ENCODE peak calls at places on chromosomes 13 and 19, in seven cellular contexts. One of them, this sample, is unnamed.

GRCh38 chr13:113874579-113875428 is 10.9 kb upstream of the GAS6 start:
- DNase-seq in H1: no peak
- DNase-seq in A549: no peak
- DNase-seq in SK-N-SH: no peak
- DNase-seq in endothelial cell of umbilical vein: no peak
- DNase-seq in HCT116: no peak
- DNase-seq in K562: no peak
- DNase-seq in this sample: no peak

GRCh38 chr13:107799001-107799400 is 416.3 kb downstream of the LIG4 start:
- DNase-seq in H1: no peak
- DNase-seq in K562: no peak
- DNase-seq in SK-N-SH: no peak
- DNase-seq in HCT116: no peak
- DNase-seq in A549: no peak
- DNase-seq in endothelial cell of umbilical vein: peak; percentile 8
- DNase-seq in this sample: no peak

GRCh38 chr19:2289714-2290435 is 7.9 kb upstream of the PEAK3 start:
- DNase-seq in HCT116: no peak
- DNase-seq in A549: no peak
- DNase-seq in H1: no peak
- DNase-seq in SK-N-SH: no peak
- DNase-seq in endothelial cell of umbilical vein: no peak
- DNase-seq in K562: peak; percentile 67
- DNase-seq in this sample: peak; percentile 95

GRCh38 chr13:38990693-38991092 is at the start of gene STOML3:
- DNase-seq in A549: no peak
- DNase-seq in endothelial cell of umbilical vein: peak; percentile 7
- DNase-seq in H1: no peak
- DNase-seq in SK-N-SH: no peak
- DNase-seq in K562: no peak
- DNase-seq in HCT116: no peak
- DNase-seq in this sample: no peak

GRCh38 chr19:49861127-49861526 is 6.2 kb downstream of the PNKP start:
- DNase-seq in K562: no peak
- DNase-seq in SK-N-SH: no peak
- DNase-seq in HCT116: no peak
- DNase-seq in A549: peak; percentile 63
- DNase-seq in H1: peak; percentile 63
- DNase-seq in endothelial cell of umbilical vein: no peak
- DNase-seq in this sample: no peak

GRCh38 chr13:30805603-30806011 is 70.3 kb downstream of the ALOX5AP start:
- DNase-seq in K562: no peak
- DNase-seq in endothelial cell of umbilical vein: no peak
- DNase-seq in SK-N-SH: peak; percentile 32
- DNase-seq in HCT116: peak; percentile 68
- DNase-seq in A549: no peak
- DNase-seq in H1: no peak
- DNase-seq in this sample: no peak

GRCh38 chr13:104993708-104994107 is 1541.8 kb downstream of the EFNB2 start:
- DNase-seq in K562: no peak
- DNase-seq in HCT116: no peak
- DNase-seq in SK-N-SH: no peak
- DNase-seq in H1: no peak
- DNase-seq in endothelial cell of umbilical vein: no peak
- DNase-seq in A549: no peak
- DNase-seq in this sample: no peak

GRCh38 chr13:73303858-73304257 is 245.1 kb downstream of the KLF5 start:
- DNase-seq in endothelial cell of umbilical vein: no peak
- DNase-seq in SK-N-SH: no peak
- DNase-seq in K562: no peak
- DNase-seq in A549: no peak
- DNase-seq in H1: no peak
- DNase-seq in HCT116: no peak
- DNase-seq in this sample: no peak

GRCh38 chr19:12163841-12164240 is 945 bp downstream of the ZNF136 start:
- DNase-seq in SK-N-SH: peak; percentile 30
- DNase-seq in K562: no peak
- DNase-seq in A549: no peak
- DNase-seq in H1: no peak
- DNase-seq in endothelial cell of umbilical vein: no peak
- DNase-seq in HCT116: no peak
- DNase-seq in this sample: peak; percentile 18

GRCh38 chr19:15640904-15641597 is 354 bp downstream of the CYP4F3 start:
- DNase-seq in SK-N-SH: no peak
- DNase-seq in K562: no peak
- DNase-seq in HCT116: no peak
- DNase-seq in endothelial cell of umbilical vein: no peak
- DNase-seq in A549: peak; percentile 76
- DNase-seq in H1: no peak
- DNase-seq in this sample: peak; percentile 17

GRCh38 chr13:52450793-52451116 is 321 bp upstream of the VPS36 start:
- DNase-seq in K562: no peak
- DNase-seq in A549: no peak
- DNase-seq in SK-N-SH: no peak
- DNase-seq in endothelial cell of umbilical vein: no peak
- DNase-seq in H1: no peak
- DNase-seq in HCT116: no peak
- DNase-seq in this sample: no peak

GRCh38 chr13:78430166-78430791 is 173.1 kb downstream of the POU4F1 start:
- DNase-seq in K562: no peak
- DNase-seq in SK-N-SH: no peak
- DNase-seq in HCT116: no peak
- DNase-seq in H1: peak; percentile 53
- DNase-seq in endothelial cell of umbilical vein: no peak
- DNase-seq in A549: no peak
- DNase-seq in this sample: no peak

GRCh38 chr19:49749055-49749716 is 13.9 kb downstream of the TSKS start:
- DNase-seq in K562: peak; percentile 43
- DNase-seq in SK-N-SH: peak; percentile 58
- DNase-seq in A549: no peak
- DNase-seq in HCT116: peak; percentile 27
- DNase-seq in H1: no peak
- DNase-seq in endothelial cell of umbilical vein: peak; percentile 36
- DNase-seq in this sample: no peak

GRCh38 chr13:76879211-76879875 is 6.9 kb downstream of the KCTD12 start:
- DNase-seq in K562: no peak
- DNase-seq in endothelial cell of umbilical vein: peak; percentile 96
- DNase-seq in H1: no peak
- DNase-seq in HCT116: no peak
- DNase-seq in A549: no peak
- DNase-seq in SK-N-SH: peak; percentile 34
- DNase-seq in this sample: peak; percentile 97

GRCh38 chr19:44111910-44112463 is 1.2 kb upstream of the ZNF225 start:
- DNase-seq in A549: no peak
- DNase-seq in K562: peak; percentile 18
- DNase-seq in H1: peak; percentile 52
- DNase-seq in SK-N-SH: peak; percentile 24
- DNase-seq in endothelial cell of umbilical vein: peak; percentile 65
- DNase-seq in HCT116: no peak
- DNase-seq in this sample: peak; percentile 20

GRCh38 chr19:41325947-41326706 is 16.2 kb downstream of the CCDC97 start:
- DNase-seq in H1: peak; percentile 53
- DNase-seq in K562: peak; percentile 33
- DNase-seq in endothelial cell of umbilical vein: peak; percentile 87
- DNase-seq in A549: no peak
- DNase-seq in HCT116: no peak
- DNase-seq in SK-N-SH: peak; percentile 81
- DNase-seq in this sample: no peak

GRCh38 chr13:96072392-96072791 is 17.5 kb upstream of the HS6ST3 start:
- DNase-seq in A549: no peak
- DNase-seq in SK-N-SH: no peak
- DNase-seq in K562: no peak
- DNase-seq in HCT116: no peak
- DNase-seq in H1: no peak
- DNase-seq in endothelial cell of umbilical vein: no peak
- DNase-seq in this sample: no peak

GRCh38 chr13:43397110-43397509 is 373.7 kb downstream of the DNAJC15 start:
- DNase-seq in SK-N-SH: no peak
- DNase-seq in K562: no peak
- DNase-seq in H1: no peak
- DNase-seq in HCT116: no peak
- DNase-seq in A549: no peak
- DNase-seq in endothelial cell of umbilical vein: no peak
- DNase-seq in this sample: no peak

GRCh38 chr19:4075373-4075772 is 8.7 kb upstream of the ZBTB7A start:
- DNase-seq in K562: no peak
- DNase-seq in endothelial cell of umbilical vein: peak; percentile 23
- DNase-seq in A549: no peak
- DNase-seq in H1: no peak
- DNase-seq in SK-N-SH: no peak
- DNase-seq in HCT116: no peak
- DNase-seq in this sample: peak; percentile 68

GRCh38 chr19:4068058-4068966 is 1.6 kb upstream of the ZBTB7A start:
- DNase-seq in K562: no peak
- DNase-seq in HCT116: no peak
- DNase-seq in endothelial cell of umbilical vein: no peak
- DNase-seq in SK-N-SH: no peak
- DNase-seq in A549: no peak
- DNase-seq in H1: no peak
- DNase-seq in this sample: peak; percentile 42

GRCh38 chr19:4069331-4069959 is 2.7 kb upstream of the ZBTB7A start:
- DNase-seq in K562: no peak
- DNase-seq in HCT116: no peak
- DNase-seq in endothelial cell of umbilical vein: no peak
- DNase-seq in SK-N-SH: no peak
- DNase-seq in A549: no peak
- DNase-seq in H1: no peak
- DNase-seq in this sample: peak; percentile 57

GRCh38 chr19:4067396-4068057 is 828 bp upstream of the ZBTB7A start:
- DNase-seq in endothelial cell of umbilical vein: peak; percentile 39
- DNase-seq in A549: no peak
- DNase-seq in H1: no peak
- DNase-seq in SK-N-SH: peak; percentile 84
- DNase-seq in K562: peak; percentile 69
- DNase-seq in HCT116: no peak
- DNase-seq in this sample: peak; percentile 67

GRCh38 chr19:4071610-4072009 is 4.9 kb upstream of the ZBTB7A start:
- DNase-seq in H1: no peak
- DNase-seq in HCT116: no peak
- DNase-seq in A549: no peak
- DNase-seq in endothelial cell of umbilical vein: no peak
- DNase-seq in K562: no peak
- DNase-seq in SK-N-SH: no peak
- DNase-seq in this sample: no peak
- TF ChIP-seq CTCF in H1: no peak
- TF ChIP-seq CTCF in HCT116: no peak
- TF ChIP-seq CTCF in A549: no peak
- TF ChIP-seq CTCF in endothelial cell of umbilical vein: no peak
- TF ChIP-seq CTCF in K562: no peak
- TF ChIP-seq CTCF in SK-N-SH: no peak
- TF ChIP-seq CTCF in this sample: no peak

GRCh38 chr13:36420437-36420891 is 11.8 kb upstream of the CCNA1 start:
- DNase-seq in HCT116: peak; percentile 24
- DNase-seq in SK-N-SH: peak; percentile 79
- DNase-seq in endothelial cell of umbilical vein: peak; percentile 84
- DNase-seq in H1: peak; percentile 87
- DNase-seq in A549: peak; percentile 61
- DNase-seq in K562: peak; percentile 64
- DNase-seq in this sample: peak; percentile 92

GRCh38 chr13:36414461-36414860 is 17.8 kb upstream of the CCNA1 start:
- DNase-seq in H1: no peak
- DNase-seq in endothelial cell of umbilical vein: no peak
- DNase-seq in HCT116: no peak
- DNase-seq in K562: no peak
- DNase-seq in A549: no peak
- DNase-seq in SK-N-SH: no peak
- DNase-seq in this sample: peak; percentile 87

GRCh38 chr13:36418022-36418805 is 14.1 kb upstream of the CCNA1 start:
- DNase-seq in H1: no peak
- DNase-seq in A549: no peak
- DNase-seq in K562: no peak
- DNase-seq in HCT116: no peak
- DNase-seq in SK-N-SH: no peak
- DNase-seq in endothelial cell of umbilical vein: peak; percentile 80
- DNase-seq in this sample: peak; percentile 97

GRCh38 chr13:36421447-36421846 is 10.8 kb upstream of the CCNA1 start:
- DNase-seq in HCT116: no peak
- DNase-seq in H1: no peak
- DNase-seq in SK-N-SH: no peak
- DNase-seq in A549: no peak
- DNase-seq in endothelial cell of umbilical vein: peak; percentile 22
- DNase-seq in K562: no peak
- DNase-seq in this sample: peak; percentile 84

GRCh38 chr13:36417328-36417727 is 15.0 kb upstream of the CCNA1 start:
- DNase-seq in HCT116: no peak
- DNase-seq in H1: no peak
- DNase-seq in A549: no peak
- DNase-seq in K562: no peak
- DNase-seq in endothelial cell of umbilical vein: no peak
- DNase-seq in SK-N-SH: no peak
- DNase-seq in this sample: peak; percentile 72
- H3K4me3 ChIP-seq in HCT116: no peak overlapping the region
- H3K4me3 ChIP-seq in H1: no peak overlapping the region
- H3K4me3 ChIP-seq in A549: no peak overlapping the region
- H3K4me3 ChIP-seq in K562: no peak overlapping the region
- H3K4me3 ChIP-seq in endothelial cell of umbilical vein: peak overlapping the region; percentile 47
- H3K4me3 ChIP-seq in SK-N-SH: no peak overlapping the region
- H3K4me3 ChIP-seq in this sample: peak overlapping the region; percentile 60

DNA sequence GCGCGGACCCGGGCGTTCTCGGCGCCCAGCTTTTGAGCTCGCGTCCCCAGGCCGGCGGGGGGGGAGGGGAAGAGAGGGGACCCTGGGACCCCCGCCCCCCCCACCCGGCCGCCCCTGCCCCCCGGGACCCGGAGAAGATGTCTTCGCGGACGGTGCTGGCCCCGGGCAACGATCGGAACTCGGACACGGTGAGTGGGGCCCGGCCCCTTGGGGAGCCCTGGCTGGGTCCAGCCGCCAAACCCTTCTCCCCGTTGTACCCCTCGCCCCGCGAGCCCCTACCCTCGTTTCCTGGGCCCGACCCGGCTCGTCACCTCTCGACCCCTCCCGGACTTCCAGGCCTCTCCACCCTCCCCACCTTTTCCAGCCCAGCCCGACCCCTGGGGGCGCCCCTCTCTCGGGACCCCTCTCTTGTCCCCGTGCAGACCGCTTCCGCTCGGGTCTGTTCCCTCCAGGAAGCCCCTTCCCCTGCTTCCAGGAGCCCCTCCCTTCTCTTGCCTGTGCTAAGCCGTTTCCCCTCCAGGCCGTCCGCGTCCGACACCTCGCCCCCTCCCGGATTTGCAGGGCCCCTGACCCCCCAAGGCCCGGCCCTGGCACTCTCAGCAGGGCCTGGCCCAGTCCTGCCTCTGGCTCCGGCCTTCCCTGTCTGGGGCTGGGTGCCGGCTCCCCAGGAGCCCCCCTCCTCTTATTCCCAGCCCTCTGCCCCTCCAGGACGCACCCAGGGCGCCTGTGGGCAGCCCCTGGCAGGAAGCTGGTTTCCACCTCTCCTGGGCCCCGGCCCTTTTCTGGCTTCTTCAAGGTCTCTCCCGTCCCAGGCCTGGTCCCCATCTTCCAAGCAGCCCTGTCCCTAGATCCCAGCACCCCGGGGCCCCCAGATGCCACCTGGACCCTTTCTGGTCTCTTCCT is 632 bp downstream of the MARK4 start:
- DNase-seq in endothelial cell of umbilical vein: no peak
- DNase-seq in A549: no peak
- DNase-seq in SK-N-SH: peak; percentile 77
- DNase-seq in HCT116: no peak
- DNase-seq in H1: peak; percentile 71
- DNase-seq in K562: no peak
- DNase-seq in this sample: peak; percentile 27
- TF ChIP-seq MAX in endothelial cell of umbilical vein: no peak
- TF ChIP-seq MAX in A549: no peak
- TF ChIP-seq MAX in SK-N-SH: no peak
- TF ChIP-seq MAX in HCT116: no peak
- TF ChIP-seq MAX in H1: no peak
- TF ChIP-seq MAX in K562: no peak
- TF ChIP-seq MAX in this sample: no peak

GRCh38 chr19:33795370-33796163 is 1.1 kb upstream of the KCTD15 start:
- DNase-seq in endothelial cell of umbilical vein: peak; percentile 88
- DNase-seq in K562: peak; percentile 86
- DNase-seq in HCT116: no peak
- DNase-seq in SK-N-SH: peak; percentile 96
- DNase-seq in A549: peak; percentile 96
- DNase-seq in H1: peak; percentile 90
- DNase-seq in this sample: peak; percentile 89
- TF ChIP-seq CTCF in endothelial cell of umbilical vein: peak; percentile 85
- TF ChIP-seq CTCF in K562: peak; percentile 55
- TF ChIP-seq CTCF in HCT116: peak; percentile 74
- TF ChIP-seq CTCF in SK-N-SH: peak; percentile 90
- TF ChIP-seq CTCF in A549: peak; percentile 100
- TF ChIP-seq CTCF in H1: peak; percentile 61
- TF ChIP-seq CTCF in this sample: peak; percentile 26

This sample was measured in NB4.